ENCODE peak calls at places on chromosomes 1 and 21, in six cellular contexts. Z is ovary, Y is heart left ventricle, R is left ventricle myocardium inferior, W is fibroblast of lung, O is psoas muscle. I is an unnamed sample. For H3K4me1 and H3K27me3, the result is how much of the 10 kb centered on the place peaks cover.

GRCh38 chr1:147771216-147772125 is 11.1 kb upstream of the GJA5 start:
- DNase-seq in Z (no peak), O (peak), W (no peak), Y (peak), R (peak), I (peak)

GRCh38 chr1:75600781-75601180 is 10.1 kb downstream of the SLC44A5 start:
- DNase-seq in Y (no peak), Z (no peak), R (no peak), W (no peak), O (no peak), I (no peak)

GRCh38 chr1:204647114-204647804 is 38.3 kb downstream of the LRRN2 start:
- DNase-seq in R (no peak), W (peak), O (no peak), Y (no peak), Z (no peak), I (no peak)

GRCh38 chr1:232048481-232048880 is 421.9 kb downstream of the DISC1 start:
- DNase-seq in W (no peak), O (no peak), Y (no peak), R (no peak), Z (no peak), I (no peak)

GRCh38 chr1:42747125-42747524 is 7.1 kb upstream of the CLDN19 start:
- DNase-seq in Z (peak), R (peak), O (no peak), W (no peak), Y (no peak), I (no peak)

GRCh38 chr1:63960326-63960725 is 186.5 kb downstream of the ROR1 start:
- DNase-seq in Z (no peak), O (no peak), Y (no peak), R (no peak), W (no peak), I (no peak)

GRCh38 chr21:44314561-44314960 is 14.7 kb downstream of the PFKL start:
- DNase-seq in R (no peak), W (no peak), Z (no peak), O (no peak), Y (no peak), I (no peak)

GRCh38 chr1:27862671-27863551 is 9.4 kb upstream of the THEMIS2 start:
- DNase-seq in O (peak), W (peak), Z (no peak), Y (peak), R (peak), I (no peak)

GRCh38 chr1:229381234-229381633 is 38.4 kb upstream of the CCSAP start:
- DNase-seq in W (no peak), R (no peak), O (no peak), Z (no peak), Y (no peak), I (no peak)

GRCh38 chr1:16984717-16985116 is 4.3 kb upstream of the MFAP2 start:
- DNase-seq in R (peak), Y (peak), O (peak), Z (peak), W (peak), I (peak)

GRCh38 chr21:42565886-42566523 is 52.4 kb downstream of the SLC37A1 start:
- DNase-seq in Z (peak), Y (no peak), O (no peak), W (no peak), R (no peak), I (peak)

GRCh38 chr1:9798236-9799130 is 25.3 kb downstream of the CLSTN1 start:
- DNase-seq in Z (peak), Y (no peak), W (peak), R (no peak), O (peak), I (peak)

GRCh38 chr21:45971487-45972352 is 9.8 kb upstream of the COL6A1 start:
- DNase-seq in Z (peak), O (peak), W (peak), R (peak), Y (peak), I (peak)

GRCh38 chr1:99685516-99686180 is 39.7 kb downstream of the PALMD start:
- DNase-seq in O (peak), R (peak), Z (peak), Y (peak), W (peak), I (peak)

GRCh38 chr1:228798047-228798446 is 62.8 kb downstream of the RHOU start:
- DNase-seq in Y (no peak), Z (peak), W (no peak), R (no peak), O (no peak), I (no peak)

GRCh38 chr1:39647247-39647646 is 7.8 kb upstream of the HEYL start:
- DNase-seq in R (no peak), Z (no peak), Y (no peak), W (no peak), O (no peak), I (no peak)

GRCh38 chr1:39642796-39643195 is 3.4 kb upstream of the HEYL start:
- DNase-seq in Z (no peak), O (no peak), Y (no peak), W (peak), R (no peak), I (peak)

GRCh38 chr1:39643705-39644104 is 4.3 kb upstream of the HEYL start:
- DNase-seq in W (no peak), R (no peak), O (no peak), Z (no peak), Y (no peak), I (no peak)

GRCh38 chr1:39646232-39647081 is 7.0 kb upstream of the HEYL start:
- DNase-seq in O (peak), W (no peak), Y (peak), R (peak), Z (peak), I (peak)

DNA sequence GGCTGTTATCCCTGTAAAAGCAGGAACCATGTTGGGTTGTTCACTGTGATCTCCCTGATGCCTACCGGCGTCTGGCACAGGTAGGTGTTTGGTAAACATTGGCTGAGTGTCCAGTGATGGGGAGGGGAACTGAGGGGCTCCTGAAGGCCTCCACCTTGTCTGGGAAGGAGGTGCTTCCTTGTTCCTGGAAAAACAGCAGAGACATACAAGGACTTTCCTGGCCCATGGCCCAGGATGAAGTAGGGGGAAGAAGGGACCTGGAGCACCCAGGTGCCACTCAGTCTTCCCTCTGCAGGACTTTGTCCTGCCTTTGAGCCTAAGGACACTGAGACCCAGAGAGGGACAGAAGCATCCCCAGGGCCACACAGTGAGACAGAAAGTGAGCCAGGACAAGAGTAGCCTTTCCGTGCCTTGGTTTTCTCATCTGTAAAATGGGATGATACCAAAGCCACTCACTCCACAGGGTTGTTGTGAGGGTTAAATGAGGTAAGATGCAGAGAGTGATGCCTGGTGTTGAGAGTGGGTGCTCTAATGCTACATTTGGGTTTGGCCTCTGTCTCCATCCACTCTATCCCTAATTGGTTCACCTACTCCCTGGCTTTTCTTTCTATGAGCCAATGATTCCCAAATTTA is 6.1 kb upstream of the HEYL start:
- DNase-seq in Z (no peak), W (no peak), O (no peak), Y (no peak), R (no peak), I (no peak)
- H3K4me1 ChIP-seq in Z (under half), W (under half), O (under half), Y (half or more), R (half or more), I (under half)

GRCh38 chr1:24970399-24970753 is 40.3 kb upstream of the RUNX3 start:
- DNase-seq in O (no peak), R (no peak), Z (no peak), Y (no peak), W (peak), I (peak)
- H3K4me3 ChIP-seq in O (no peak), R (no peak), Z (no peak), Y (no peak), W (no peak), I (no peak)

GRCh38 chr1:72075411-72075810 is 206.9 kb downstream of the NEGR1 start:
- DNase-seq in W (no peak), R (no peak), Z (no peak), Y (no peak), O (no peak), I (no peak)
- H3K27me3 ChIP-seq in W (under half), R (under half), Z (under half), Y (under half), O (under half), I (under half)

DNA sequence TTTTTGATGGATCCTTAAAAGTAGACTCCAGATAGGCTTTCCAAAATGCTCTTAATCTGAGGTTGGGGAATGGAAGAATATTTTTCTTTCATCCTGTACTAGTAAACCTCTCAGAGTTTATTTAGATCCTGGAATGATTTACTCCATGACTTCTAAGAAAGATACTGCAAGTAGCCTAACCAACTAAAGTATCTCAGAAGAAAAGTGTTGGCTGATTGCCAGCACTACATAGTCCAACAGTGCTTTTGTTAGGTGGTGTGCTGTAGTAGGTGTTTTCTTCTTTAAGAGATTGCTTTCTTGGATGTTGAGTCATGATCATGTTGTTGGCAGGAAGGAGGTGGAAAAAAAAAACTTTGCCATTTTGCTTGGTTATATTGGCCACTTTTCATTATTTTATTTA is 119.8 kb downstream of the OSBPL9 start:
- DNase-seq in Y (no peak), R (no peak), W (peak), O (no peak), Z (no peak), I (no peak)
- H3K4me1 ChIP-seq in Y (half or more), R (half or more), W (under half), O (half or more), Z (under half), I (under half)

GRCh38 chr1:150302338-150302737 is 8.7 kb downstream of the MRPS21 start:
- DNase-seq in R (no peak), Y (no peak), O (no peak), W (no peak), Z (peak), I (no peak)
- H3K4me3 ChIP-seq in R (no peak), Y (no peak), O (no peak), W (no peak), Z (no peak), I (no peak)

GRCh38 chr1:26044971-26045711 is 777 bp downstream of the SLC30A2 start:
- DNase-seq in Z (no peak), Y (no peak), O (peak), W (no peak), R (peak), I (no peak)
- H3K27me3 ChIP-seq in Z (under half), Y (under half), O (under half), W (half or more), R (half or more), I (under half)

DNA sequence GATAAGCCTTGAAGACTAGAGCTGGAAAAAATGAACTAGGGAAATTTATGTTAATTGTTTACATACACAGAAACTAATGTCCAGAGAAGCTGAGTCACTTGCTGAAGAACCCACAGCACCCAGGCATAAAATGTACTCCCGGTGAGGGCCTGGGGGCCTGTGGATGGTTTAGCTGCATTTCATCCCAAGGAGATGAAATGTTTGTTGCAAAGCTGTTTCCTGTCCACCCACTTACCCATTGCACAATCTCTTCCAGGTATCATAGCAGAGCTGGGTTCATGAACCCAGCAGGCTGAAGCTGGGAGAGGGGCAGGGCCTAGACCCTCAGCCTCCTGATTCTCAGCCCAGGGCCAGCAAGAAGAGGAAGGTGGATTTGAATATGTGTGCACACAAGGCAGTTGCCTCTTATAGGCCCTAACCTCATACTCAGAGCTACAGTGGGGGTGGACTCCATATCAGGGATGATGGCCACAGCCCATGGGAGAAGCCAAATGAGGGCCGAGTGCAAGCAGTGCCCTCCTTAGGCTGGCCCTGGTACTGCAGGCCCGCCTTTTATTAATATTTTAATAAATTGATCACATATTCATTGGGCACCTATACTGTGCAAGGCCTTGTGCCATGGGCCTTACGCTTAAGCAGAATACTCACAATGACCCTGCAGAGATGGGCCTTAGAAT is 110.8 kb downstream of the LACTBL1 start:
- DNase-seq in R (no peak), O (no peak), Y (no peak), W (peak), Z (peak), I (no peak)
- H3K4me1 ChIP-seq in R (under half), O (under half), Y (under half), W (under half), Z (under half), I (under half)

GRCh38 chr1:47948126-47948525 is 49.1 kb downstream of the TRABD2B start:
- DNase-seq in Z (no peak), O (no peak), Y (no peak), R (no peak), W (no peak), I (no peak)
- H3K4me3 ChIP-seq in Z (no peak), O (no peak), Y (no peak), R (no peak), W (no peak), I (no peak)

DNA sequence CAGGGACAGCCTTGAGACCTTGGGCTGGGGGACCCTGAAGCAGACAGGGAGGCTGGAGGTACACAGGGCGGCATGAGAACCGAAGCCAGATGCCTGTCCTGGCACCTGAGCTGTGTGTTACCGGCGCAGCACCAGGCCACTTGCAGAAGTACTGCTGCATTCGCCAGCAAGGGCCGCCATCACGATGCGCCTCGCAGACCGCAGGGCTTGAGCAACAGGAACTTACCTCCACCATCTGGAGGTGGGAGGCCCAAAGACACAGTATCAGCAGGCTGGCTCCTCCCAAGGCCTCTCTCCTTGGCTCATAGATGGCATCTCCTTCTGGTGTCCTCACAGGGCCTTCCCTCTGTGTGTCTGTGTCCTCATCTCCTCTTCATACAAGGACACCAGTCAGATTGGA is 90.1 kb downstream of the PRDM16 start:
- DNase-seq in W (no peak), Y (no peak), Z (no peak), O (no peak), R (no peak), I (no peak)
- H3K27me3 ChIP-seq in W (under half), Y (under half), Z (under half), O (under half), R (under half), I (under half)

DNA sequence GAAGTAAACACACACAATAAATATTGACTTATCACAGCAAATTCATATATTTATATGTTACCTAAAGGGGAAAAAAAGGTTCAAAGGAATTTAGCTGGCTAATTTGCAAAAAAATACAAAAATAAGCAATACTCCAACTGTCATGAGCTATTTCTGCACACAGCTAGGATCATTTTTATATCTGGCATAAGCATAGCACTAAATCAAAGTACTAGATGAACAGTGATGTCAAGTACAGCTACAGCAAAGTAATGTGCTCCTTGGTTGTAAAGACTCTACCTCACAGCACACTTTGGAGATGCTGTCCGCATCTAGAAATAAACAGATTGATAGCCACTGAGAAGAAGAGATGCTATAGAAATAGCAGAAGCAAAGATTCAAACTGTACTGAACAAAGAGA is 125.5 kb downstream of the TGFBR3 start:
- DNase-seq in W (no peak), O (no peak), Y (no peak), Z (no peak), R (no peak), I (no peak)
- H3K4me1 ChIP-seq in W (under half), O (under half), Y (half or more), Z (under half), R (half or more), I (under half)